ENCODE peak calls at places on chromosomes 13 and 19, in seven cellular contexts. S is bronchial epithelial cell, Q is COLO829, M is Peyer's patch, K is right cardiac atrium, C is HT-29, Y is posterior cingulate gyrus. P is an unnamed sample.

GRCh38 chr13:54373211-54373610 is 1344.6 kb downstream of the OLFM4 start:
- DNase-seq in S (no peak), Q (no peak), M (no peak), K (no peak), C (no peak), Y (no peak), P (no peak)

GRCh38 chr19:35712910-35713845 is 4.6 kb upstream of the KMT2B start:
- DNase-seq in S (no peak), Q (no peak), M (no peak), K (no peak), C (no peak), Y (no peak), P (no peak)

GRCh38 chr19:14563989-14564650 is 7.7 kb downstream of the NDUFB7 start:
- DNase-seq in S (peak), Q (peak), M (no peak), K (peak), C (no peak), Y (no peak), P (no peak)

GRCh38 chr19:4246767-4247593 is at the start of gene YJU2:
- DNase-seq in S (peak), Q (peak), M (peak), K (peak), C (peak), Y (peak), P (peak)

GRCh38 chr13:21949818-21950429 is 279.1 kb downstream of the FGF9 start:
- DNase-seq in S (no peak), Q (no peak), M (no peak), K (no peak), C (no peak), Y (no peak), P (no peak)

GRCh38 chr13:24074687-24075086 is 85.8 kb upstream of the SPATA13 start:
- DNase-seq in S (peak), Q (no peak), M (no peak), K (no peak), C (no peak), Y (no peak), P (no peak)

GRCh38 chr19:45477216-45477615 is 9.4 kb downstream of the FOSB start:
- DNase-seq in S (no peak), Q (no peak), M (no peak), K (no peak), C (peak), Y (no peak), P (no peak)

GRCh38 chr13:43985437-43986051 is 105.8 kb downstream of the LACC1 start:
- DNase-seq in S (no peak), Q (no peak), M (no peak), K (no peak), C (no peak), Y (no peak), P (no peak)

GRCh38 chr19:16435238-16435911 is 36.4 kb downstream of the EPS15L1 start:
- DNase-seq in S (no peak), Q (no peak), M (no peak), K (peak), C (no peak), Y (no peak), P (no peak)

GRCh38 chr13:44601596-44601995 is 25.5 kb upstream of the TSC22D1 start:
- DNase-seq in S (no peak), Q (no peak), M (no peak), K (no peak), C (no peak), Y (no peak), P (no peak)

GRCh38 chr13:24161010-24161775 is 673 bp downstream of the SPATA13 start:
- DNase-seq in S (no peak), Q (peak), M (no peak), K (peak), C (peak), Y (peak), P (no peak)

GRCh38 chr19:1252818-1253513 is 4.6 kb downstream of the MIDN start:
- DNase-seq in S (peak), Q (no peak), M (peak), K (peak), C (peak), Y (peak), P (no peak)

GRCh38 chr13:62879071-62879470 is 1463.4 kb upstream of the PCDH20 start:
- DNase-seq in S (no peak), Q (peak), M (no peak), K (no peak), C (no peak), Y (no peak), P (no peak)